ENCODE peak calls at places on chromosomes 12 and 14, in five cellular contexts. J is K562, S is HepG2, W is GM12878, B is H1. T is an unnamed sample.
A peak's percentile ranks its signal among the peaks of the same experiment; 100 is the strongest.

GRCh38 chr12:77042834-77043233 is 22.5 kb downstream of the E2F7 start:
- DNase-seq in J (no peak), S (no peak), W (no peak), B (no peak), T (no peak)

GRCh38 chr12:45192041-45192695 is 23.7 kb upstream of the ANO6 start:
- DNase-seq in J (peak; percentile 55), S (peak; percentile 94), W (no peak), B (no peak), T (no peak)

GRCh38 chr12:57110189-57111045 is 745 bp downstream of the STAT6 start:
- DNase-seq in J (peak; percentile 75), S (peak; percentile 77), W (no peak), B (peak; percentile 93), T (peak; percentile 93)

GRCh38 chr14:49218436-49219092 is 367.6 kb downstream of the RPS29 start:
- DNase-seq in J (no peak), S (no peak), W (no peak), B (no peak), T (no peak)

GRCh38 chr12:9134981-9135628 is 19.4 kb upstream of the A2M start:
- DNase-seq in J (peak; percentile 9), S (peak; percentile 56), W (no peak), B (peak; percentile 45), T (peak; percentile 37)

GRCh38 chr14:105337966-105338365 is 23.4 kb downstream of the PACS2 start:
- DNase-seq in J (no peak), S (no peak), W (no peak), B (no peak), T (no peak)

GRCh38 chr12:55728185-55728931 is 451 bp downstream of the CD63 start:
- DNase-seq in J (peak; percentile 75), S (no peak), W (no peak), B (no peak), T (peak; percentile 34)

GRCh38 chr14:61525293-61526011 is 169.9 kb upstream of the HIF1A start:
- DNase-seq in J (no peak), S (no peak), W (peak; percentile 85), B (no peak), T (no peak)

GRCh38 chr14:82449926-82450325 is 916.3 kb upstream of the SEL1L start:
- DNase-seq in J (no peak), S (no peak), W (no peak), B (no peak), T (no peak)

GRCh38 chr12:13417516-13417915 is 221.0 kb downstream of the EMP1 start:
- DNase-seq in J (no peak), S (no peak), W (no peak), B (no peak), T (no peak)

GRCh38 chr14:90426663-90427062 is 29.8 kb downstream of the CALM1 start:
- DNase-seq in J (no peak), S (no peak), W (no peak), B (no peak), T (no peak)

GRCh38 chr12:110590806-110591326 is 7.7 kb upstream of the PPTC7 start:
- DNase-seq in J (no peak), S (peak; percentile 70), W (peak; percentile 79), B (no peak), T (no peak)

GRCh38 chr14:64717870-64718269 is 13.6 kb downstream of the PLEKHG3 start:
- DNase-seq in J (no peak), S (no peak), W (no peak), B (no peak), T (peak; percentile 10)

GRCh38 chr14:53885241-53885640 is 71.4 kb downstream of the BMP4 start:
- DNase-seq in J (no peak), S (no peak), W (no peak), B (no peak), T (no peak)

GRCh38 chr12:113634982-113635381 is 163.3 kb upstream of the LHX5 start:
- DNase-seq in J (no peak), S (no peak), W (no peak), B (no peak), T (no peak)

GRCh38 chr12:49838973-49839633 is 3.8 kb downstream of the BCDIN3D start:
- DNase-seq in J (peak; percentile 44), S (peak; percentile 43), W (no peak), B (no peak), T (no peak)

GRCh38 chr12:15253990-15254389 is 32.8 kb upstream of the RERG start:
- DNase-seq in J (no peak), S (no peak), W (no peak), B (no peak), T (no peak)

GRCh38 chr14:100577986-100578431 is 9.2 kb downstream of the BEGAIN start:
- DNase-seq in J (no peak), S (no peak), W (no peak), B (no peak), T (peak; percentile 4)

GRCh38 chr14:58294201-58294600 is 4.2 kb upstream of the ARID4A start:
- DNase-seq in J (no peak), S (no peak), W (no peak), B (no peak), T (no peak)

GRCh38 chr14:60183724-60184596 is 18.8 kb upstream of the DHRS7 start:
- DNase-seq in J (peak; percentile 10), S (peak; percentile 55), W (no peak), B (no peak), T (no peak)

GRCh38 chr12:112842441-112842840 is 50.9 kb downstream of the RPH3A start:
- DNase-seq in J (no peak), S (no peak), W (no peak), B (no peak), T (no peak)

GRCh38 chr12:113314121-113314529 is 20.8 kb downstream of the SLC8B1 start:
- DNase-seq in J (peak; percentile 81), S (no peak), W (no peak), B (no peak), T (no peak)

GRCh38 chr12:13128291-13129000 is 25.0 kb upstream of the GSG1 start:
- DNase-seq in J (no peak), S (no peak), W (no peak), B (no peak), T (no peak)

GRCh38 chr14:83470466-83470865 is 1936.8 kb upstream of the SEL1L start:
- DNase-seq in J (no peak), S (no peak), W (no peak), B (no peak), T (no peak)

GRCh38 chr12:15735837-15736615 is 53.2 kb downstream of the EPS8 start:
- DNase-seq in J (no peak), S (no peak), W (no peak), B (no peak), T (no peak)

GRCh38 chr14:103718572-103718971 is 3.0 kb downstream of the ZFYVE21 start:
- DNase-seq in J (no peak), S (no peak), W (no peak), B (no peak), T (no peak)

GRCh38 chr14:105179191-105179590 is 1.9 kb downstream of the NUDT14 start:
- DNase-seq in J (no peak), S (no peak), W (no peak), B (no peak), T (no peak)

GRCh38 chr12:53513712-53514415 is 6.6 kb upstream of the NPFF start:
- DNase-seq in J (no peak), S (no peak), W (no peak), B (no peak), T (no peak)

GRCh38 chr12:53514626-53515290 is 7.5 kb upstream of the NPFF start:
- DNase-seq in J (no peak), S (no peak), W (no peak), B (no peak), T (no peak)

GRCh38 chr12:53515291-53515680 is 8.0 kb upstream of the NPFF start:
- DNase-seq in J (no peak), S (no peak), W (no peak), B (no peak), T (no peak)

GRCh38 chr12:53516758-53517455 is 9.6 kb upstream of the NPFF start:
- DNase-seq in J (no peak), S (no peak), W (no peak), B (no peak), T (no peak)

GRCh38 chr12:53518381-53518780 is 11.1 kb upstream of the NPFF start:
- DNase-seq in J (no peak), S (no peak), W (no peak), B (no peak), T (no peak)
- TF ChIP-seq ATF3 in J (peak; percentile 35), S (no peak), W (no peak), B (no peak), T (no peak)

DNA sequence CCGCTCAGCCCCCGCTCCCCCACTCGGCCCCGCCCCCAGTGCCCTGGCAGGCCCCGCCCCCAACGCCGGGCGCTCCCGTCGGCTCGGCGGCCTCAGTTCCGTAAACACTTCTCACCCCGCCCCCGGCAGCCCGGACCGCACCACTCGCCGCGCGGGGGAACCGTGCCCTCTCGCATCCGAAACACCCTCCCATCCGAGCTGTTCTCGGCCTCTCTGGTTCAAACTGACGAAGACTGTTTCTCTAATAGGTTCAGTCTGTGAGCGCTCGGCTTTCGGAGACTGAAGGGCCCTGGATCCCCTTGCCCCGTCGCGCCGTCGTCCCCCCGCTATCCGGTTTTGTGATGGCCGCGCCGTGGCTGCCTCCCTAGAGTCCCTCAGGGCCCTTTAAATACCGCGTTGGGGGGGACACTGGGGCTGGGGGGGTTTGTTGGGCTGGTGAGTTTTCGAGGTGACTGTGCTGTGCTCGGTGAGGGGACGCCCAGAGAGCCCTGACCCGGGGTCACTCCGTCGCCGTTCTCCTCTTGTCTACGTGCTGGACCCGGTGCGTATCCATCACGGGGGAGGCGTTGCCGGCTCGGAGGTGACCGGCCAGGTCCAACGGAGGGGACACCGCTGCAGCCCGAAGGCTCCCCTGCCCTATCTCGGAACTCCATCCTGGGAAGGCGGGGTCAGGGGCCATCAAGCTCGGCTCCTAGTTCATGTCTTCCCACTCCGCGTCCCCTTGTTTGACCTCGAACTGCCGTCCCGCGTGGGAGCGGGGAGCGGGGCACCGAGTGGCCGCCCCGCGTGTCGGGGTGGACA is at the start of gene TCP11L2:
- DNase-seq in J (peak; percentile 96), S (peak; percentile 49), W (no peak), B (peak; percentile 92), T (peak; percentile 82)
- TF ChIP-seq USF2 in J (no peak), S (no peak), W (no peak), B (no peak), T (no peak)

DNA sequence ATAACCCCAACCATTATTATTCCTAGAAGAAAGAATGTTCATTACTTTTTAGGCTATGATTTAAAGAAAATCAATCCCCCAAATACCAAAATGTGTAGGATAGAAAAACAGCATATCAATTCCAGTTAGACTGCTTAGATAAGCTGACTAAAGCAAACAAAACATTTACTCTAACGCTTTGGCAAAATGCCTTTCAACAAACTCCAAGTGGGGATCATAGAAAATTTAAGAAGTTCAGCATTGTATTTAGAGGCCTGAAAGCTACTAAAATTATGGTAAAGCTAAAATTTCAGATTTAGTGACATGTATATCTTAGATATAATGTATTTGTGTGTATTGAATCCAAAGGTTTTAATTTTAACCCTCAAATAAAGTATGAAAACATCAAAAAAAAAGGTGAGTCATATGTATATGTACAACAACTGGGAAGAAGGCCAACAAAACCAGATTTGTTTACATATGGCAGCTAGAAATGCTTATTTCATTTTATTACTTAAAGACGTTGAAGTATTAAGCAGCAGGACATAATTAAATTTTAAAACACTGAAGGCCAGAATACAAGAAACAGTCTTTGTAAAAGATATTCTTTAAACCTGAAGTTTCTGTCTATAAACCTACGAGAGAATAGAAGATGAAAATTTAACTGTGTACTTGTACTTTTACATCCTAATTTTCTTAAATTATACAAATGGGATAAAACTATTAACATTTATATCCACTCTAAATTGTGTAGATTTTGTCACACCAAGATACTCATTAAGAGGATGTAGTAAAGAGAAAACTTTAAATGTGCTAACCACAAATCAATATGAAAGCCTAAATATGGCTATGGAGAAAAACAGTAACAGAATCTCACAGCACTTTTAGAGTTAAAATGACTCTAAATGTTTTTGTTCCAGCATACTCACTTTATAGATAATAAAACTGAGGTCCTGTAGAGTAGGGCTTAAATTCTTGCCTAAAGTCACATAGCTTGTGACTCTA is 71.4 kb downstream of the SLC41A2 start:
- DNase-seq in J (no peak), S (no peak), W (no peak), B (no peak), T (no peak)
- TF ChIP-seq ATF3 in J (no peak), S (no peak), W (no peak), B (no peak), T (no peak)

GRCh38 chr14:78022059-78022458 is 148.1 kb upstream of the NRXN3 start:
- DNase-seq in J (peak; percentile 66), S (peak; percentile 54), W (peak; percentile 25), B (peak; percentile 95), T (peak; percentile 89)
- TF ChIP-seq USF2 in J (no peak), S (no peak), W (no peak), B (no peak), T (no peak)

T was measured in WTC11.